ENCODE peak calls at places on chromosomes 12 and 14, in seven cellular contexts. One of them, this sample, is unnamed.
A peak's percentile ranks its signal among the peaks of the same experiment; 100 is the strongest.

GRCh38 chr12:68786929-68787328 is 21.0 kb upstream of the MDM2 start:
- DNase-seq in NCI-H1092: no peak
- DNase-seq in aorta: no peak
- DNase-seq in NCI-H226: no peak
- DNase-seq in iPS DF 6.9: no peak
- DNase-seq in stimulated activated CD4-positive, alpha-beta T cell treated with anti-CD3 and anti-CD28 coated beads, Interleukin-15, amount 100 ng/mL, for 1 hour: no peak
- DNase-seq in lower lobe of right lung: no peak
- DNase-seq in this sample: no peak

GRCh38 chr12:26798013-26798412 is 35.0 kb downstream of the ITPR2 start:
- DNase-seq in aorta: no peak
- DNase-seq in lower lobe of right lung: no peak
- DNase-seq in stimulated activated CD4-positive, alpha-beta T cell treated with anti-CD3 and anti-CD28 coated beads, Interleukin-15, amount 100 ng/mL, for 1 hour: no peak
- DNase-seq in NCI-H1092: no peak
- DNase-seq in iPS DF 6.9: no peak
- DNase-seq in NCI-H226: no peak
- DNase-seq in this sample: no peak

GRCh38 chr14:69423279-69423678 is 24.8 kb downstream of the SLC39A9 start:
- DNase-seq in aorta: no peak
- DNase-seq in lower lobe of right lung: no peak
- DNase-seq in NCI-H1092: no peak
- DNase-seq in NCI-H226: no peak
- DNase-seq in stimulated activated CD4-positive, alpha-beta T cell treated with anti-CD3 and anti-CD28 coated beads, Interleukin-15, amount 100 ng/mL, for 1 hour: no peak
- DNase-seq in iPS DF 6.9: no peak
- DNase-seq in this sample: no peak

GRCh38 chr14:54474232-54474793 is 14.5 kb downstream of the GMFB start:
- DNase-seq in lower lobe of right lung: no peak
- DNase-seq in stimulated activated CD4-positive, alpha-beta T cell treated with anti-CD3 and anti-CD28 coated beads, Interleukin-15, amount 100 ng/mL, for 1 hour: no peak
- DNase-seq in NCI-H1092: no peak
- DNase-seq in aorta: no peak
- DNase-seq in NCI-H226: no peak
- DNase-seq in iPS DF 6.9: no peak
- DNase-seq in this sample: no peak

GRCh38 chr14:102394717-102395378 is 32.1 kb downstream of the TECPR2 start:
- DNase-seq in lower lobe of right lung: no peak
- DNase-seq in stimulated activated CD4-positive, alpha-beta T cell treated with anti-CD3 and anti-CD28 coated beads, Interleukin-15, amount 100 ng/mL, for 1 hour: no peak
- DNase-seq in aorta: no peak
- DNase-seq in NCI-H226: no peak
- DNase-seq in NCI-H1092: no peak
- DNase-seq in iPS DF 6.9: no peak
- DNase-seq in this sample: no peak

GRCh38 chr12:13724136-13724535 is 257.3 kb downstream of the GRIN2B start:
- DNase-seq in lower lobe of right lung: no peak
- DNase-seq in NCI-H226: peak; percentile 25
- DNase-seq in stimulated activated CD4-positive, alpha-beta T cell treated with anti-CD3 and anti-CD28 coated beads, Interleukin-15, amount 100 ng/mL, for 1 hour: no peak
- DNase-seq in aorta: no peak
- DNase-seq in NCI-H1092: no peak
- DNase-seq in iPS DF 6.9: no peak
- DNase-seq in this sample: no peak

GRCh38 chr12:65536876-65537661 is 258.6 kb downstream of the MSRB3 start:
- DNase-seq in aorta: peak; percentile 66
- DNase-seq in lower lobe of right lung: no peak
- DNase-seq in NCI-H1092: no peak
- DNase-seq in stimulated activated CD4-positive, alpha-beta T cell treated with anti-CD3 and anti-CD28 coated beads, Interleukin-15, amount 100 ng/mL, for 1 hour: no peak
- DNase-seq in iPS DF 6.9: no peak
- DNase-seq in NCI-H226: peak; percentile 99
- DNase-seq in this sample: no peak

GRCh38 chr12:52037248-52037861 is 13.9 kb upstream of the NR4A1 start:
- DNase-seq in NCI-H1092: no peak
- DNase-seq in stimulated activated CD4-positive, alpha-beta T cell treated with anti-CD3 and anti-CD28 coated beads, Interleukin-15, amount 100 ng/mL, for 1 hour: no peak
- DNase-seq in aorta: peak; percentile 85
- DNase-seq in lower lobe of right lung: peak; percentile 66
- DNase-seq in iPS DF 6.9: no peak
- DNase-seq in NCI-H226: no peak
- DNase-seq in this sample: no peak

GRCh38 chr12:16387919-16388318 is 40.5 kb downstream of the MGST1 start:
- DNase-seq in NCI-H1092: no peak
- DNase-seq in lower lobe of right lung: no peak
- DNase-seq in iPS DF 6.9: no peak
- DNase-seq in aorta: no peak
- DNase-seq in stimulated activated CD4-positive, alpha-beta T cell treated with anti-CD3 and anti-CD28 coated beads, Interleukin-15, amount 100 ng/mL, for 1 hour: no peak
- DNase-seq in NCI-H226: no peak
- DNase-seq in this sample: no peak

GRCh38 chr14:36767603-36768281 is 106.1 kb downstream of the PAX9 start:
- DNase-seq in iPS DF 6.9: no peak
- DNase-seq in NCI-H226: no peak
- DNase-seq in aorta: no peak
- DNase-seq in lower lobe of right lung: no peak
- DNase-seq in stimulated activated CD4-positive, alpha-beta T cell treated with anti-CD3 and anti-CD28 coated beads, Interleukin-15, amount 100 ng/mL, for 1 hour: no peak
- DNase-seq in NCI-H1092: peak; percentile 38
- DNase-seq in this sample: no peak

GRCh38 chr12:82650627-82651337 is 35.9 kb upstream of the TMTC2 start:
- DNase-seq in lower lobe of right lung: no peak
- DNase-seq in NCI-H1092: no peak
- DNase-seq in aorta: no peak
- DNase-seq in stimulated activated CD4-positive, alpha-beta T cell treated with anti-CD3 and anti-CD28 coated beads, Interleukin-15, amount 100 ng/mL, for 1 hour: no peak
- DNase-seq in iPS DF 6.9: no peak
- DNase-seq in NCI-H226: peak; percentile 98
- DNase-seq in this sample: no peak

GRCh38 chr12:26783133-26783531 is 49.9 kb downstream of the ITPR2 start:
- DNase-seq in iPS DF 6.9: no peak
- DNase-seq in lower lobe of right lung: no peak
- DNase-seq in aorta: no peak
- DNase-seq in NCI-H1092: no peak
- DNase-seq in stimulated activated CD4-positive, alpha-beta T cell treated with anti-CD3 and anti-CD28 coated beads, Interleukin-15, amount 100 ng/mL, for 1 hour: no peak
- DNase-seq in NCI-H226: no peak
- DNase-seq in this sample: no peak

GRCh38 chr12:104680506-104680905 is 223.8 kb downstream of the CHST11 start:
- DNase-seq in NCI-H226: no peak
- DNase-seq in stimulated activated CD4-positive, alpha-beta T cell treated with anti-CD3 and anti-CD28 coated beads, Interleukin-15, amount 100 ng/mL, for 1 hour: no peak
- DNase-seq in lower lobe of right lung: no peak
- DNase-seq in iPS DF 6.9: no peak
- DNase-seq in aorta: no peak
- DNase-seq in NCI-H1092: no peak
- DNase-seq in this sample: no peak

GRCh38 chr12:60112778-60113177 is 516.9 kb downstream of the SLC16A7 start:
- DNase-seq in aorta: no peak
- DNase-seq in stimulated activated CD4-positive, alpha-beta T cell treated with anti-CD3 and anti-CD28 coated beads, Interleukin-15, amount 100 ng/mL, for 1 hour: no peak
- DNase-seq in iPS DF 6.9: no peak
- DNase-seq in NCI-H226: no peak
- DNase-seq in NCI-H1092: no peak
- DNase-seq in lower lobe of right lung: no peak
- DNase-seq in this sample: no peak

GRCh38 chr12:118409834-118410233 is 33.5 kb downstream of the SUDS3 start:
- DNase-seq in iPS DF 6.9: no peak
- DNase-seq in aorta: no peak
- DNase-seq in NCI-H226: no peak
- DNase-seq in NCI-H1092: no peak
- DNase-seq in stimulated activated CD4-positive, alpha-beta T cell treated with anti-CD3 and anti-CD28 coated beads, Interleukin-15, amount 100 ng/mL, for 1 hour: no peak
- DNase-seq in lower lobe of right lung: no peak
- DNase-seq in this sample: no peak

GRCh38 chr12:93722757-93723567 is 45.8 kb downstream of the CRADD start:
- DNase-seq in lower lobe of right lung: no peak
- DNase-seq in iPS DF 6.9: no peak
- DNase-seq in aorta: no peak
- DNase-seq in NCI-H1092: no peak
- DNase-seq in stimulated activated CD4-positive, alpha-beta T cell treated with anti-CD3 and anti-CD28 coated beads, Interleukin-15, amount 100 ng/mL, for 1 hour: no peak
- DNase-seq in NCI-H226: peak; percentile 80
- DNase-seq in this sample: no peak

GRCh38 chr12:54405573-54405972 is 13.5 kb downstream of the ITGA5 start:
- DNase-seq in aorta: peak; percentile 32
- DNase-seq in iPS DF 6.9: no peak
- DNase-seq in NCI-H1092: no peak
- DNase-seq in lower lobe of right lung: no peak
- DNase-seq in stimulated activated CD4-positive, alpha-beta T cell treated with anti-CD3 and anti-CD28 coated beads, Interleukin-15, amount 100 ng/mL, for 1 hour: no peak
- DNase-seq in NCI-H226: no peak
- DNase-seq in this sample: no peak

GRCh38 chr12:6056406-6057211 is 67.9 kb downstream of the VWF start:
- DNase-seq in stimulated activated CD4-positive, alpha-beta T cell treated with anti-CD3 and anti-CD28 coated beads, Interleukin-15, amount 100 ng/mL, for 1 hour: no peak
- DNase-seq in aorta: no peak
- DNase-seq in NCI-H1092: no peak
- DNase-seq in iPS DF 6.9: no peak
- DNase-seq in lower lobe of right lung: no peak
- DNase-seq in NCI-H226: no peak
- DNase-seq in this sample: no peak

GRCh38 chr14:52360831-52361230 is 46.7 kb downstream of the PTGER2 start:
- DNase-seq in NCI-H1092: no peak
- DNase-seq in NCI-H226: no peak
- DNase-seq in stimulated activated CD4-positive, alpha-beta T cell treated with anti-CD3 and anti-CD28 coated beads, Interleukin-15, amount 100 ng/mL, for 1 hour: no peak
- DNase-seq in lower lobe of right lung: no peak
- DNase-seq in aorta: no peak
- DNase-seq in iPS DF 6.9: no peak
- DNase-seq in this sample: no peak

GRCh38 chr12:94047781-94048567 is 100.4 kb upstream of the PLXNC1 start:
- DNase-seq in lower lobe of right lung: no peak
- DNase-seq in iPS DF 6.9: no peak
- DNase-seq in aorta: no peak
- DNase-seq in NCI-H226: no peak
- DNase-seq in stimulated activated CD4-positive, alpha-beta T cell treated with anti-CD3 and anti-CD28 coated beads, Interleukin-15, amount 100 ng/mL, for 1 hour: no peak
- DNase-seq in NCI-H1092: no peak
- DNase-seq in this sample: no peak

GRCh38 chr12:92961949-92962348 is 32.9 kb upstream of the EEA1 start:
- DNase-seq in stimulated activated CD4-positive, alpha-beta T cell treated with anti-CD3 and anti-CD28 coated beads, Interleukin-15, amount 100 ng/mL, for 1 hour: no peak
- DNase-seq in aorta: no peak
- DNase-seq in lower lobe of right lung: no peak
- DNase-seq in NCI-H226: peak; percentile 21
- DNase-seq in NCI-H1092: no peak
- DNase-seq in iPS DF 6.9: no peak
- DNase-seq in this sample: no peak

GRCh38 chr12:45407967-45408743 is 192.3 kb downstream of the ANO6 start:
- DNase-seq in aorta: no peak
- DNase-seq in lower lobe of right lung: no peak
- DNase-seq in stimulated activated CD4-positive, alpha-beta T cell treated with anti-CD3 and anti-CD28 coated beads, Interleukin-15, amount 100 ng/mL, for 1 hour: no peak
- DNase-seq in iPS DF 6.9: no peak
- DNase-seq in NCI-H226: no peak
- DNase-seq in NCI-H1092: no peak
- DNase-seq in this sample: no peak

GRCh38 chr14:102941419-102942011 is 19.1 kb downstream of the AMN start:
- DNase-seq in aorta: no peak
- DNase-seq in iPS DF 6.9: no peak
- DNase-seq in lower lobe of right lung: no peak
- DNase-seq in NCI-H226: no peak
- DNase-seq in NCI-H1092: no peak
- DNase-seq in stimulated activated CD4-positive, alpha-beta T cell treated with anti-CD3 and anti-CD28 coated beads, Interleukin-15, amount 100 ng/mL, for 1 hour: no peak
- DNase-seq in this sample: no peak

GRCh38 chr14:63470877-63471565 is 72.2 kb downstream of the PPP2R5E start:
- DNase-seq in NCI-H1092: no peak
- DNase-seq in iPS DF 6.9: no peak
- DNase-seq in lower lobe of right lung: no peak
- DNase-seq in aorta: no peak
- DNase-seq in stimulated activated CD4-positive, alpha-beta T cell treated with anti-CD3 and anti-CD28 coated beads, Interleukin-15, amount 100 ng/mL, for 1 hour: no peak
- DNase-seq in NCI-H226: peak; percentile 68
- DNase-seq in this sample: no peak

GRCh38 chr12:68373836-68374314 is 41.7 kb upstream of the MDM1 start:
- DNase-seq in iPS DF 6.9: no peak
- DNase-seq in NCI-H226: no peak
- DNase-seq in stimulated activated CD4-positive, alpha-beta T cell treated with anti-CD3 and anti-CD28 coated beads, Interleukin-15, amount 100 ng/mL, for 1 hour: no peak
- DNase-seq in NCI-H1092: no peak
- DNase-seq in lower lobe of right lung: no peak
- DNase-seq in aorta: no peak
- DNase-seq in this sample: no peak

GRCh38 chr14:33539918-33540357 is 410.9 kb downstream of the EGLN3 start:
- DNase-seq in NCI-H1092: no peak
- DNase-seq in NCI-H226: no peak
- DNase-seq in iPS DF 6.9: no peak
- DNase-seq in lower lobe of right lung: no peak
- DNase-seq in aorta: no peak
- DNase-seq in stimulated activated CD4-positive, alpha-beta T cell treated with anti-CD3 and anti-CD28 coated beads, Interleukin-15, amount 100 ng/mL, for 1 hour: no peak
- DNase-seq in this sample: no peak

GRCh38 chr12:19772776-19773175 is 333.5 kb downstream of the AEBP2 start:
- DNase-seq in NCI-H226: no peak
- DNase-seq in aorta: no peak
- DNase-seq in NCI-H1092: no peak
- DNase-seq in iPS DF 6.9: no peak
- DNase-seq in stimulated activated CD4-positive, alpha-beta T cell treated with anti-CD3 and anti-CD28 coated beads, Interleukin-15, amount 100 ng/mL, for 1 hour: no peak
- DNase-seq in lower lobe of right lung: no peak
- DNase-seq in this sample: no peak

GRCh38 chr12:82609234-82609914 is 77.3 kb upstream of the TMTC2 start:
- DNase-seq in NCI-H1092: no peak
- DNase-seq in NCI-H226: no peak
- DNase-seq in aorta: no peak
- DNase-seq in iPS DF 6.9: no peak
- DNase-seq in lower lobe of right lung: no peak
- DNase-seq in stimulated activated CD4-positive, alpha-beta T cell treated with anti-CD3 and anti-CD28 coated beads, Interleukin-15, amount 100 ng/mL, for 1 hour: no peak
- DNase-seq in this sample: no peak

This sample was measured in mesothelial cell of epicardium.